ENCODE peak calls at places on chromosomes 5 and 9, in seven cellular contexts. One of them, this sample, is unnamed. For H3K4me1, the result is how much of the 10 kb centered on the place peaks cover.

GRCh38 chr9:113875917-113876805 is at the start of gene ZNF618:
- DNase-seq in neuronal stem cell: peak
- DNase-seq in mammary epithelial cell: no peak
- DNase-seq in HCT116: no peak
- DNase-seq in IMR-90: no peak
- DNase-seq in fibroblast of lung: no peak
- DNase-seq in H1: no peak
- DNase-seq in this sample: peak

GRCh38 chr5:568061-568781 is 43.9 kb upstream of the CEP72 start:
- DNase-seq in mammary epithelial cell: no peak
- DNase-seq in H1: no peak
- DNase-seq in fibroblast of lung: no peak
- DNase-seq in HCT116: no peak
- DNase-seq in neuronal stem cell: no peak
- DNase-seq in IMR-90: no peak
- DNase-seq in this sample: no peak

GRCh38 chr9:134406366-134407122 is 80.3 kb downstream of the RXRA start:
- DNase-seq in H1: no peak
- DNase-seq in fibroblast of lung: no peak
- DNase-seq in neuronal stem cell: no peak
- DNase-seq in IMR-90: no peak
- DNase-seq in HCT116: no peak
- DNase-seq in mammary epithelial cell: no peak
- DNase-seq in this sample: peak

GRCh38 chr5:127389616-127390015 is 99.0 kb downstream of the MEGF10 start:
- DNase-seq in H1: no peak
- DNase-seq in IMR-90: no peak
- DNase-seq in HCT116: no peak
- DNase-seq in neuronal stem cell: no peak
- DNase-seq in mammary epithelial cell: no peak
- DNase-seq in fibroblast of lung: no peak
- DNase-seq in this sample: no peak

GRCh38 chr9:95852059-95853032 is 23.1 kb upstream of the ERCC6L2 start:
- DNase-seq in fibroblast of lung: peak
- DNase-seq in mammary epithelial cell: peak
- DNase-seq in IMR-90: peak
- DNase-seq in HCT116: no peak
- DNase-seq in H1: no peak
- DNase-seq in neuronal stem cell: no peak
- DNase-seq in this sample: peak

GRCh38 chr5:55450050-55450765 is 84.6 kb downstream of the PLPP1 start:
- DNase-seq in HCT116: no peak
- DNase-seq in fibroblast of lung: peak
- DNase-seq in H1: no peak
- DNase-seq in neuronal stem cell: no peak
- DNase-seq in mammary epithelial cell: peak
- DNase-seq in IMR-90: peak
- DNase-seq in this sample: peak

GRCh38 chr5:157476699-157477408 is 16.8 kb downstream of the NIPAL4 start:
- DNase-seq in IMR-90: peak
- DNase-seq in fibroblast of lung: peak
- DNase-seq in neuronal stem cell: peak
- DNase-seq in H1: no peak
- DNase-seq in mammary epithelial cell: peak
- DNase-seq in HCT116: peak
- DNase-seq in this sample: peak

GRCh38 chr5:172875372-172876279 is 41.6 kb downstream of the ERGIC1 start:
- DNase-seq in fibroblast of lung: peak
- DNase-seq in IMR-90: no peak
- DNase-seq in HCT116: no peak
- DNase-seq in H1: no peak
- DNase-seq in mammary epithelial cell: peak
- DNase-seq in neuronal stem cell: no peak
- DNase-seq in this sample: peak

GRCh38 chr5:93599427-93600146 is 16.6 kb downstream of the NR2F1 start:
- DNase-seq in neuronal stem cell: no peak
- DNase-seq in IMR-90: peak
- DNase-seq in HCT116: no peak
- DNase-seq in H1: no peak
- DNase-seq in fibroblast of lung: peak
- DNase-seq in mammary epithelial cell: no peak
- DNase-seq in this sample: peak

GRCh38 chr9:14906000-14906399 is 4.2 kb downstream of the FREM1 start:
- DNase-seq in IMR-90: no peak
- DNase-seq in H1: no peak
- DNase-seq in neuronal stem cell: no peak
- DNase-seq in fibroblast of lung: no peak
- DNase-seq in mammary epithelial cell: no peak
- DNase-seq in HCT116: no peak
- DNase-seq in this sample: peak

GRCh38 chr9:113933188-113933587 is 57.1 kb downstream of the ZNF618 start:
- DNase-seq in IMR-90: no peak
- DNase-seq in mammary epithelial cell: no peak
- DNase-seq in fibroblast of lung: no peak
- DNase-seq in HCT116: no peak
- DNase-seq in H1: no peak
- DNase-seq in neuronal stem cell: no peak
- DNase-seq in this sample: no peak

GRCh38 chr5:133408322-133408721 is 204.0 kb downstream of the FSTL4 start:
- DNase-seq in mammary epithelial cell: no peak
- DNase-seq in neuronal stem cell: no peak
- DNase-seq in HCT116: no peak
- DNase-seq in IMR-90: no peak
- DNase-seq in H1: no peak
- DNase-seq in fibroblast of lung: no peak
- DNase-seq in this sample: no peak

GRCh38 chr5:141851195-141851874 is 26.9 kb downstream of the PCDH1 start:
- DNase-seq in IMR-90: no peak
- DNase-seq in H1: no peak
- DNase-seq in neuronal stem cell: no peak
- DNase-seq in fibroblast of lung: no peak
- DNase-seq in HCT116: no peak
- DNase-seq in mammary epithelial cell: no peak
- DNase-seq in this sample: no peak

GRCh38 chr5:15014809-15015208 is 143.2 kb upstream of the ANKH start:
- DNase-seq in mammary epithelial cell: no peak
- DNase-seq in IMR-90: peak
- DNase-seq in H1: no peak
- DNase-seq in HCT116: no peak
- DNase-seq in neuronal stem cell: no peak
- DNase-seq in fibroblast of lung: peak
- DNase-seq in this sample: peak

GRCh38 chr5:167804512-167805220 is 486.8 kb upstream of the WWC1 start:
- DNase-seq in IMR-90: no peak
- DNase-seq in fibroblast of lung: no peak
- DNase-seq in H1: no peak
- DNase-seq in HCT116: no peak
- DNase-seq in neuronal stem cell: no peak
- DNase-seq in mammary epithelial cell: peak
- DNase-seq in this sample: no peak

GRCh38 chr5:81151546-81151945 is 81.6 kb upstream of the CKMT2 start:
- DNase-seq in H1: no peak
- DNase-seq in IMR-90: peak
- DNase-seq in neuronal stem cell: no peak
- DNase-seq in mammary epithelial cell: peak
- DNase-seq in fibroblast of lung: peak
- DNase-seq in HCT116: no peak
- DNase-seq in this sample: peak

GRCh38 chr5:138944527-138945322 is 69.6 kb upstream of the LRRTM2 start:
- DNase-seq in neuronal stem cell: no peak
- DNase-seq in fibroblast of lung: peak
- DNase-seq in HCT116: no peak
- DNase-seq in H1: no peak
- DNase-seq in mammary epithelial cell: no peak
- DNase-seq in IMR-90: no peak
- DNase-seq in this sample: no peak

GRCh38 chr9:111952559-111952958 is 55.9 kb downstream of the UGCG start:
- DNase-seq in IMR-90: peak
- DNase-seq in mammary epithelial cell: peak
- DNase-seq in fibroblast of lung: peak
- DNase-seq in H1: no peak
- DNase-seq in HCT116: no peak
- DNase-seq in neuronal stem cell: no peak
- DNase-seq in this sample: peak

GRCh38 chr5:109614316-109614715 is 75.4 kb upstream of the MAN2A1 start:
- DNase-seq in fibroblast of lung: no peak
- DNase-seq in IMR-90: no peak
- DNase-seq in HCT116: no peak
- DNase-seq in H1: no peak
- DNase-seq in mammary epithelial cell: no peak
- DNase-seq in neuronal stem cell: no peak
- DNase-seq in this sample: no peak

DNA sequence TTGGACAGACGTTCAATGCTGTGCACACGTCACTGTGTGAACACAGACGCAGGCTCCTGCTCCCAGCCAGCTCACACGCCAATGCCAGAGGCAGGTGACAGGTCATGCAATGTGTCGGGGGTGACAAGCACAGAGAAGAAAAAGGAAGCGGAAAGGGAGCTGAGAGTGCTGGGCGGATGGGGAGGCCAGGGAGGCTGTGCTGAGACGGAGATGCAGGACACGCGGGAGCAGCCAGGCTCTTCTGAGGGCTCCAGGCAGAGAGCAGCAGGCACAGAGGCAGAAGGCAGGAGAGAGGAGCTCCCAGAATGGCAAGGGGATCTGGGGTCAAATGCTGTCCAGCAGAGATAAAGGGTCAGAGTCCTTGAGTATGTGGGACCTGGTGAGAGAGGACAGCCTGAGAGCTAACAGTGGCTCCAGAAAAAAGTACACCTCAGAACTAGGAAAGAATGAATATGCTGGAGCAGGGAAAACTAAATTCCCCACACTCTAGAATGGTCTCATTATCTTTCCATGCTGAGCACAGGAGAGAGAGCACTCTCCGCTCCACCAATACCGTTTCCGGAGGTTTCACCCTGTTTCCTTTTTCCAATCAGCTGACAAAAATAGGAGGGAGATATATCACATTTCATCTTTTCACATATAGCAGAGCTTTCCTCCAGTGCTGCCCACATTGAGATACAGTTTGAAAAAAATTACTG is 32.8 kb upstream of the NSMF start:
- DNase-seq in fibroblast of lung: no peak
- DNase-seq in mammary epithelial cell: no peak
- DNase-seq in HCT116: no peak
- DNase-seq in H1: no peak
- DNase-seq in neuronal stem cell: no peak
- DNase-seq in IMR-90: no peak
- DNase-seq in this sample: no peak
- H3K4me1 ChIP-seq in fibroblast of lung: under half
- H3K4me1 ChIP-seq in mammary epithelial cell: under half
- H3K4me1 ChIP-seq in HCT116: under half
- H3K4me1 ChIP-seq in H1: under half
- H3K4me1 ChIP-seq in neuronal stem cell: under half
- H3K4me1 ChIP-seq in IMR-90: under half
- H3K4me1 ChIP-seq in this sample: under half

GRCh38 chr5:68141494-68141893 is 74.1 kb upstream of the PIK3R1 start:
- DNase-seq in HCT116: no peak
- DNase-seq in neuronal stem cell: no peak
- DNase-seq in fibroblast of lung: peak
- DNase-seq in mammary epithelial cell: no peak
- DNase-seq in H1: no peak
- DNase-seq in IMR-90: peak
- DNase-seq in this sample: peak

GRCh38 chr5:68139601-68140441 is 75.7 kb upstream of the PIK3R1 start:
- DNase-seq in IMR-90: peak
- DNase-seq in neuronal stem cell: no peak
- DNase-seq in mammary epithelial cell: peak
- DNase-seq in HCT116: no peak
- DNase-seq in H1: no peak
- DNase-seq in fibroblast of lung: peak
- DNase-seq in this sample: peak

GRCh38 chr5:68137451-68138190 is 77.9 kb upstream of the PIK3R1 start:
- DNase-seq in mammary epithelial cell: no peak
- DNase-seq in HCT116: no peak
- DNase-seq in H1: no peak
- DNase-seq in neuronal stem cell: no peak
- DNase-seq in fibroblast of lung: peak
- DNase-seq in IMR-90: peak
- DNase-seq in this sample: no peak

GRCh38 chr5:68134669-68135313 is 80.8 kb upstream of the PIK3R1 start:
- DNase-seq in H1: no peak
- DNase-seq in neuronal stem cell: no peak
- DNase-seq in HCT116: no peak
- DNase-seq in mammary epithelial cell: no peak
- DNase-seq in IMR-90: no peak
- DNase-seq in fibroblast of lung: no peak
- DNase-seq in this sample: no peak

GRCh38 chr5:68140763-68141162 is 74.8 kb upstream of the PIK3R1 start:
- DNase-seq in fibroblast of lung: no peak
- DNase-seq in H1: no peak
- DNase-seq in IMR-90: no peak
- DNase-seq in HCT116: no peak
- DNase-seq in mammary epithelial cell: no peak
- DNase-seq in neuronal stem cell: no peak
- DNase-seq in this sample: no peak
- H2AFZ ChIP-seq in fibroblast of lung: no peak
- H2AFZ ChIP-seq in H1: no peak
- H2AFZ ChIP-seq in IMR-90: no peak
- H2AFZ ChIP-seq in HCT116: no peak
- H2AFZ ChIP-seq in mammary epithelial cell: no peak
- H2AFZ ChIP-seq in neuronal stem cell: no peak
- H2AFZ ChIP-seq in this sample: no peak

DNA sequence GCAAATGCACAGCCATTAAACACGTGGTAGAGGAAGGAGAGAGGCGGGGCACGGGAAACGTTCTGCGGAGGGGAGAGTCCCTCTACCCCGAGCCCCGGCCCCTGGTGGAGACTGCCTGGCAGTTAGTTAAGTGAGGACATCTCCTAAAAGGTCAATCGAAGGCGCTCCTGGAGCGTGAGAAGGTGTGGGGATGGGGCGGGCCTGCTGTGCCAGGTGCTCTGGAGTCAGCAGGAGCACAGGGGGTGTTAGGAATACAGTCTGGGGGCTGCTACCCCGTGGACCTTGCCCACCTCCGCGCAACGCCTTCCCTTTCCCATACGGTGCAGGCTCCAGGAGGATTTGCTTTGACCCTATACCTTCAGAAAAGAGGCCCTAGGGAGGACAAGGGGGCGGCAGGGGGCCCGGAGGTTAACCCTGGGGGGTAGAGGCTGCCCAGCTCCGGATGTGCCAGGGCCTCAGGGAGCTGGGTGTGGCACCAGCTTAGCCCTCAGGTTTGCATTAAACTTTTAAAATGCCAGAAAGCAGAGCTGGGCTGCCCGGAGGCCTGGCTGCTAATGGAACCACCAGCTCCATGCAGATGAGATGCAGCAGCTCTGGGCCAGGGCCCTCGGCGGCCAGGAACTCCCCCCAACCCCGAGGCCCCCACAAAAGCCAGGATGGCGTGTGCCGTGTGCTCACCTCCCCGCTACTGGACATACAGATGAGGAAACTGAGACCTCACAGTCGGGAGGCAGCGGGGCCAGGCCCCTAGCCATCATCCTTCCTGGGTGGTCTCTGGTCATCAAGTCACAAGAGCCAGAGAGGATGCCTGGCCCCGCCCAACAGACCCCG is 39.2 kb downstream of the NACC2 start:
- DNase-seq in mammary epithelial cell: no peak
- DNase-seq in IMR-90: no peak
- DNase-seq in neuronal stem cell: no peak
- DNase-seq in HCT116: no peak
- DNase-seq in fibroblast of lung: no peak
- DNase-seq in H1: no peak
- DNase-seq in this sample: no peak
- H3K4me1 ChIP-seq in mammary epithelial cell: under half
- H3K4me1 ChIP-seq in IMR-90: under half
- H3K4me1 ChIP-seq in neuronal stem cell: under half
- H3K4me1 ChIP-seq in HCT116: under half
- H3K4me1 ChIP-seq in fibroblast of lung: under half
- H3K4me1 ChIP-seq in H1: under half
- H3K4me1 ChIP-seq in this sample: half or more

GRCh38 chr5:105872569-105873270 is 1798.0 kb downstream of the EFNA5 start:
- DNase-seq in HCT116: no peak
- DNase-seq in H1: no peak
- DNase-seq in neuronal stem cell: no peak
- DNase-seq in mammary epithelial cell: no peak
- DNase-seq in IMR-90: no peak
- DNase-seq in fibroblast of lung: no peak
- DNase-seq in this sample: peak
- H2AFZ ChIP-seq in HCT116: no peak
- H2AFZ ChIP-seq in H1: peak
- H2AFZ ChIP-seq in neuronal stem cell: no peak
- H2AFZ ChIP-seq in mammary epithelial cell: no peak
- H2AFZ ChIP-seq in IMR-90: no peak
- H2AFZ ChIP-seq in fibroblast of lung: no peak
- H2AFZ ChIP-seq in this sample: no peak

This sample was measured in mesenchymal stem cell.